ENCODE peak calls at places on chromosomes 3 and 15, in nine cellular contexts. U, H, N, D, X, W, S, I and C are unnamed samples.

GRCh38 chr15:74798388-74799254 is 14.0 kb upstream of the LMAN1L start:
- DNase-seq in X (peak; percentile 88), H (no peak), S (no peak), D (no peak), U (no peak), I (no peak), N (peak; percentile 44), W (peak; percentile 81), C (no peak)

GRCh38 chr15:52080031-52080430 is 32.5 kb downstream of the BCL2L10 start:
- DNase-seq in H (peak; percentile 63), S (peak; percentile 32), X (no peak), I (no peak), N (no peak), W (no peak), D (no peak), U (no peak), C (no peak)

GRCh38 chr3:103609472-103609871 is 1174.7 kb downstream of the ZPLD1 start:
- DNase-seq in N (no peak), W (no peak), D (no peak), I (no peak), U (no peak), H (no peak), X (no peak), S (no peak), C (no peak)

GRCh38 chr3:194827486-194827885 is 141.8 kb downstream of the FAM43A start:
- DNase-seq in U (no peak), X (no peak), I (no peak), W (no peak), S (no peak), H (no peak), N (no peak), D (no peak), C (no peak)

GRCh38 chr15:96325579-96326331 is 4.7 kb upstream of the NR2F2 start:
- DNase-seq in H (peak; percentile 58), I (no peak), X (no peak), U (no peak), D (no peak), S (peak; percentile 46), W (no peak), N (no peak), C (no peak)

GRCh38 chr3:33645060-33645841 is 72.8 kb downstream of the CLASP2 start:
- DNase-seq in I (peak; percentile 54), X (no peak), U (peak; percentile 23), H (no peak), W (no peak), S (peak; percentile 54), N (no peak), D (peak; percentile 12), C (no peak)

GRCh38 chr15:68493629-68494028 is 61.7 kb upstream of the ITGA11 start:
- DNase-seq in X (no peak), I (no peak), W (no peak), H (no peak), U (no peak), N (no peak), D (no peak), S (no peak), C (no peak)

GRCh38 chr15:70605606-70606410 is 157.6 kb downstream of the UACA start:
- DNase-seq in W (peak; percentile 34), X (peak; percentile 82), H (no peak), D (no peak), N (peak; percentile 36), I (no peak), U (peak; percentile 63), S (peak; percentile 93), C (peak; percentile 94)

GRCh38 chr15:82710208-82710555 is 507 bp upstream of the AP3B2 start:
- DNase-seq in S (no peak), H (no peak), X (no peak), I (no peak), W (no peak), D (no peak), U (no peak), N (no peak), C (no peak)

GRCh38 chr3:81581966-81582599 is 179.4 kb downstream of the GBE1 start:
- DNase-seq in N (peak; percentile 31), W (peak; percentile 28), I (no peak), X (peak; percentile 27), U (peak; percentile 39), H (peak; percentile 24), S (peak; percentile 62), D (no peak), C (peak; percentile 20)

DNA sequence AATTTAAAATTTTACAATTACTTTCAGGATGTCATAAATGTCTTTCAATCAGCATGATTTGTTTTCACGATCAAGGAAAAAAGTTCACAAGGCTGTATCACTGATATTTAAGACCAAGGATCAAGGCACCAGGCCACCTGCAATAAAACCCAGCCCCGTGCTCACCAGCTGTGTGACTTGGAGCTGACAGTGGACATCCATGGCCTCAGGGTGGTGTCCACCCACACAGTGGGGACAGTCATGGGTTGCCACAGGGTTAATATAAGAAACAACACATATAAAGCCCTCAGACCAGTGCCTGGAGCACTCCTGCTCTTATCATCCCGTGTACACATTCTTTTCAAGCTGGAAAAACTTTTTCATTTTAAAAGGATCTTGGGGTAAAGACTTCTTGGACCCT is 56.5 kb downstream of the PCSK6 start:
- DNase-seq in U (no peak), X (no peak), W (no peak), S (no peak), N (no peak), I (no peak), H (no peak), D (no peak), C (no peak)
- H3K36me3 ChIP-seq in U (no peaks in the 10 kb centered on the region), X (peaks cover 6% of the 10 kb centered on the region), W (no peaks in the 10 kb centered on the region), S (no peaks in the 10 kb centered on the region), N (no peaks in the 10 kb centered on the region), I (no peaks in the 10 kb centered on the region), H (no peaks in the 10 kb centered on the region), D (no peaks in the 10 kb centered on the region), C (peaks cover 56% of the 10 kb centered on the region)

GRCh38 chr15:39301589-39301999 is 279.3 kb upstream of the THBS1 start:
- DNase-seq in S (peak; percentile 75), X (no peak), D (no peak), U (no peak), H (no peak), I (no peak), N (no peak), W (no peak), C (no peak)
- H3K4me3 ChIP-seq in S (no peak overlapping the region), X (no peak overlapping the region), D (no peak overlapping the region), U (no peak overlapping the region), H (no peak overlapping the region), I (no peak overlapping the region), N (no peak overlapping the region), W (no peak overlapping the region), C (no peak overlapping the region)

GRCh38 chr3:26114851-26115250 is 325.0 kb downstream of the OXSM start:
- DNase-seq in U (no peak), D (no peak), X (no peak), H (no peak), I (no peak), N (no peak), W (no peak), S (no peak), C (no peak)
- H3K9me3 ChIP-seq in U (no peaks in the 10 kb centered on the region), D (no peaks in the 10 kb centered on the region), X (no peaks in the 10 kb centered on the region), H (no peaks in the 10 kb centered on the region), I (no peaks in the 10 kb centered on the region), N (no peaks in the 10 kb centered on the region), W (no peaks in the 10 kb centered on the region), S (no peaks in the 10 kb centered on the region), C (no peaks in the 10 kb centered on the region)

GRCh38 chr3:3154879-3155610 is 24.4 kb downstream of the CRBN start:
- DNase-seq in U (no peak), N (no peak), X (no peak), H (no peak), D (no peak), S (no peak), I (no peak), W (no peak), C (no peak)
- H3K36me3 ChIP-seq in U (peaks cover 57% of the 10 kb centered on the region), N (peaks cover 8% of the 10 kb centered on the region), X (peaks cover 100% of the 10 kb centered on the region), H (no peaks in the 10 kb centered on the region), D (peaks cover 63% of the 10 kb centered on the region), S (peaks cover 45% of the 10 kb centered on the region), I (peaks cover 78% of the 10 kb centered on the region), W (no peaks in the 10 kb centered on the region), C (peaks cover 27% of the 10 kb centered on the region)

GRCh38 chr15:89833966-89834365 is 19.3 kb upstream of the ANPEP start:
- DNase-seq in S (no peak), I (no peak), W (no peak), X (no peak), N (no peak), U (no peak), D (no peak), H (no peak), C (no peak)
- H3K4me3 ChIP-seq in S (no peak overlapping the region), I (no peak overlapping the region), W (no peak overlapping the region), X (no peak overlapping the region), N (no peak overlapping the region), U (no peak overlapping the region), D (no peak overlapping the region), H (no peak overlapping the region), C (no peak overlapping the region)

GRCh38 chr3:25493246-25493645 is 65.2 kb downstream of the RARB start:
- DNase-seq in X (no peak), H (no peak), U (no peak), N (no peak), D (no peak), W (no peak), I (no peak), S (peak; percentile 47), C (peak; percentile 59)
- H3K9me3 ChIP-seq in X (peaks cover 6% of the 10 kb centered on the region), H (peaks cover 33% of the 10 kb centered on the region), U (no peaks in the 10 kb centered on the region), N (no peaks in the 10 kb centered on the region), D (no peaks in the 10 kb centered on the region), W (peaks cover 15% of the 10 kb centered on the region), I (no peaks in the 10 kb centered on the region), S (no peaks in the 10 kb centered on the region), C (no peaks in the 10 kb centered on the region)

GRCh38 chr3:132535575-132536441 is 61.3 kb upstream of the ACKR4 start:
- DNase-seq in N (peak; percentile 54), X (peak; percentile 65), S (peak; percentile 91), H (peak; percentile 46), D (peak; percentile 30), I (peak; percentile 41), U (peak; percentile 73), W (peak; percentile 52), C (peak; percentile 62)
- H3K36me3 ChIP-seq in N (peaks cover 3% of the 10 kb centered on the region), X (peaks cover 85% of the 10 kb centered on the region), S (peaks cover 51% of the 10 kb centered on the region), H (peaks cover 3% of the 10 kb centered on the region), D (peaks cover 9% of the 10 kb centered on the region), I (peaks cover 18% of the 10 kb centered on the region), U (peaks cover 33% of the 10 kb centered on the region), W (no peaks in the 10 kb centered on the region), C (peaks cover 45% of the 10 kb centered on the region)

GRCh38 chr3:6862880-6863195 is 1.9 kb downstream of the GRM7 start:
- DNase-seq in X (no peak), D (no peak), H (no peak), N (no peak), I (no peak), U (no peak), W (no peak), S (no peak), C (no peak)
- H3K4me3 ChIP-seq in X (peak overlapping the region; percentile 53), D (no peak overlapping the region), H (no peak overlapping the region), N (no peak overlapping the region), I (no peak overlapping the region), U (no peak overlapping the region), W (no peak overlapping the region), S (no peak overlapping the region), C (no peak overlapping the region)